ENCODE peak calls at places on chromosome 9, in five cellular contexts. D is fibroblast of lung, A is neural crest cell, W is type B pancreatic cell, C is RWPE1. K is an unnamed sample.

GRCh38 chr9:4832786-4833579 is 40.2 kb downstream of the RCL1 start:
- DNase-seq in D (peak), A (no peak), W (no peak), C (peak), K (no peak)

GRCh38 chr9:137987244-137988030 is 109.9 kb downstream of the CACNA1B start:
- DNase-seq in D (no peak), A (no peak), W (peak), C (peak), K (no peak)

GRCh38 chr9:93451762-93452709 is 551 bp downstream of the FAM120A start:
- DNase-seq in D (peak), A (peak), W (peak), C (no peak), K (no peak)

GRCh38 chr9:69542942-69543704 is 129.0 kb downstream of the APBA1 start:
- DNase-seq in D (no peak), A (peak), W (no peak), C (no peak), K (no peak)

GRCh38 chr9:8571648-8572047 is 772.1 kb upstream of the DMAC1 start:
- DNase-seq in D (no peak), A (no peak), W (no peak), C (no peak), K (no peak)

GRCh38 chr9:83449166-83449565 is 89.0 kb downstream of the FRMD3 start:
- DNase-seq in D (no peak), A (no peak), W (no peak), C (no peak), K (no peak)

GRCh38 chr9:134642385-134643181 is 980 bp downstream of the COL5A1 start:
- DNase-seq in D (peak), A (peak), W (no peak), C (peak), K (peak)

GRCh38 chr9:118596374-118597015 is 772.7 kb downstream of the BRINP1 start:
- DNase-seq in D (no peak), A (no peak), W (no peak), C (no peak), K (no peak)

GRCh38 chr9:134355561-134356278 is 29.5 kb downstream of the RXRA start:
- DNase-seq in D (no peak), A (no peak), W (no peak), C (peak), K (no peak)

GRCh38 chr9:73714294-73714693 is 562.6 kb downstream of the ANXA1 start:
- DNase-seq in D (no peak), A (no peak), W (no peak), C (peak), K (no peak)

GRCh38 chr9:136028760-136029470 is 66.2 kb downstream of the NACC2 start:
- DNase-seq in D (no peak), A (no peak), W (peak), C (no peak), K (peak)

GRCh38 chr9:131704195-131704983 is 35.5 kb downstream of the RAPGEF1 start:
- DNase-seq in D (no peak), A (no peak), W (no peak), C (peak), K (no peak)

GRCh38 chr9:95462419-95463121 is 54.2 kb downstream of the PTCH1 start:
- DNase-seq in D (peak), A (peak), W (peak), C (peak), K (peak)

GRCh38 chr9:136975624-136976023 is 1.7 kb upstream of the PTGDS start:
- DNase-seq in D (no peak), A (no peak), W (no peak), C (no peak), K (no peak)

GRCh38 chr9:24545285-24545684 is 412 bp downstream of the IZUMO3 start:
- DNase-seq in D (no peak), A (no peak), W (no peak), C (no peak), K (no peak)

GRCh38 chr9:130638278-130639118 is 25.9 kb upstream of the PRDM12 start:
- DNase-seq in D (no peak), A (no peak), W (no peak), C (no peak), K (no peak)

GRCh38 chr9:14313378-14313940 is 482 bp downstream of the NFIB start:
- DNase-seq in D (peak), A (peak), W (peak), C (no peak), K (no peak)

GRCh38 chr9:109912082-109912581 is 132.1 kb downstream of the PALM2AKAP2 start:
- DNase-seq in D (peak), A (no peak), W (no peak), C (peak), K (no peak)

GRCh38 chr9:74920944-74921626 is 31.6 kb downstream of the C9orf40 start:
- DNase-seq in D (no peak), A (no peak), W (no peak), C (peak), K (no peak)

GRCh38 chr9:8179381-8180053 is 379.9 kb upstream of the DMAC1 start:
- DNase-seq in D (no peak), A (no peak), W (no peak), C (no peak), K (no peak)

GRCh38 chr9:79116064-79116463 is 455.7 kb upstream of the TLE4 start:
- DNase-seq in D (no peak), A (no peak), W (no peak), C (no peak), K (no peak)

GRCh38 chr9:8282555-8282954 is 483.0 kb upstream of the DMAC1 start:
- DNase-seq in D (no peak), A (no peak), W (no peak), C (no peak), K (no peak)

GRCh38 chr9:83432104-83432627 is 106.0 kb downstream of the FRMD3 start:
- DNase-seq in D (no peak), A (no peak), W (no peak), C (no peak), K (no peak)

GRCh38 chr9:93332317-93332716 is 119.2 kb upstream of the FAM120A start:
- DNase-seq in D (no peak), A (no peak), W (no peak), C (no peak), K (no peak)

GRCh38 chr9:91131433-91131839 is 230.3 kb downstream of the AUH start:
- DNase-seq in D (peak), A (no peak), W (no peak), C (peak), K (no peak)

GRCh38 chr9:81182421-81182820 is 506.9 kb downstream of the TLE1 start:
- DNase-seq in D (peak), A (no peak), W (no peak), C (no peak), K (no peak)

GRCh38 chr9:117485176-117485575 is 70.3 kb upstream of the ASTN2 start:
- DNase-seq in D (no peak), A (no peak), W (no peak), C (peak), K (no peak)

GRCh38 chr9:6007770-6008168 is 7.7 kb downstream of the RANBP6 start:
- DNase-seq in D (peak), A (peak), W (peak), C (peak), K (peak)

GRCh38 chr9:137492464-137493162 is 33.5 kb upstream of the NSMF start:
- DNase-seq in D (no peak), A (no peak), W (no peak), C (peak), K (no peak)

GRCh38 chr9:37126214-37126788 is 5.9 kb downstream of the ZCCHC7 start:
- DNase-seq in D (no peak), A (no peak), W (no peak), C (no peak), K (no peak)

GRCh38 chr9:28758971-28759370 is 1185.7 kb upstream of the C9orf72 start:
- DNase-seq in D (no peak), A (no peak), W (no peak), C (no peak), K (no peak)

GRCh38 chr9:121499427-121500164 is at the start of gene GGTA1:
- DNase-seq in D (peak), A (peak), W (peak), C (peak), K (peak)
- TF ChIP-seq CTCF in D (no peak), A (no peak), W (no peak), C (no peak), K (no peak)

DNA sequence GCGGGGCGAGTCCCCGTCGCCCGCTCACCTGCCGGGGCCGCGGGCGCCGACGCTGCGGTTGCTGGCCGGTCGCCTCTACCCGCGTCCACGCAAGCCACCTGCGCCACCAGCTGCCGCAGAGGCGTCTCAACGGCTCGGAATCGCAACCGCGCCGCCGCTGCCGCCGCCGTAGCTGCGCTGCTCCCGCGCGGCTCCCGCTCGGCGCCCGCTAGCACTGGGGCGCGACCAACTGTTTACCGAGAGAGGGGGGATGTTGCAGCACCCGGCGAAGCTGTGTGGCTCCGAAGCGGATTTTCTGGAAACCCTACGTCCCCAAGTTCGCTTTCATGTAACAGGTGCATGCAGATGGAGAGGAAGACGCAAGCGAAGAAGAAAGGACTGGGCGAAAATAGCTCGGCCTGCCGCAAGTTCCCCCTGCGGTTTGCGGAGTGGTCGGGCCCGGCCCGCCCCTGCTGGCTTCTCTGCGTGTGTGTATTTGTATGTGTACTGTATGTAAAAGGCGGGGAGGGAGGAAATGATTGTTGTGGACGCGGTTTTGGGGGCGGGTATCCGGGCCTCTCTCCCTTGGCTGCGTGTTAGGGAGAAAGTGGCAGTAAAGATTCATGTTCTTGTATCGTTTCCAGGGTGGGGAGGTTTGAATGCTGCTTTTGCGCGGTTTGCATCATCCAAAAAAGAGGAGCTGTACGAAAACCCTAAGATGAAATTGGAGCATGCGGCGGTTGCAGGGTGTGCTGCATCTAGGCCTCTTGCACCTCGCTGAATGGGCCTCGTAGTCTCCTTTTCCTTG is at the start of gene PSIP1:
- DNase-seq in D (peak), A (peak), W (peak), C (peak), K (peak)
- TF ChIP-seq CTCF in D (no peak), A (peak), W (peak), C (no peak), K (no peak)

GRCh38 chr9:123368023-123368422 is 12.0 kb downstream of the CRB2 start:
- DNase-seq in D (no peak), A (no peak), W (no peak), C (no peak), K (no peak)

GRCh38 chr9:123364241-123364824 is 8.3 kb downstream of the CRB2 start:
- DNase-seq in D (peak), A (no peak), W (no peak), C (no peak), K (no peak)

GRCh38 chr9:123362856-123363255 is 6.9 kb downstream of the CRB2 start:
- DNase-seq in D (no peak), A (no peak), W (no peak), C (no peak), K (no peak)

GRCh38 chr9:123365881-123366528 is 10.0 kb downstream of the CRB2 start:
- DNase-seq in D (no peak), A (no peak), W (no peak), C (no peak), K (no peak)

DNA sequence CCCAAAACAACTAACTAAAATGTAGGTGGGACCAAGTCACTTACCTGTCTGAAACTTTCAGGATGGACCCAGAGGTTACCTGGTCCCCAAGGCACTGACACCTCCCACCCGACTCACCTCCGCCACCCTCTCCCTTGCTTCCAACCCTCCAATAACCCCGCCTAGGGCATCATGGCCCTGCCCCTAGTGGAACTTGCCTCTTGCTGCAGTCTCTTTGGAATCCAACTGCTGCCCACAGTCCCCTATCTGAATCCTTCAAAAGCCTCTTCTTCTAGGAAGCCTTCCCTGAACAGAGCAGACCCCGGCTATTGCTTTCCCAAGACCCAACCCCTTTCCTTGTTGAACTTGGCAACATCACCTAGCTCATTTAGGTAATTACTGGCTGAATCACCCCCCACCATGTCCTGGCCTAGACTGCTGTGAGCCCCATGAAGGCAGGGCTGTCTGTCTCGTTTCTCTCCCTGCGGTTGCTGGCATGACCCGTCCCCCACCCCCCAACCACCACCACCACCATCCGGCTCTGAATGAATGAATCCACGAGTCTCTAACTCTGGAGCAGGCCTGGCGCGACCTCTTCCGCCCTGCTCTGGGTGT is 9.4 kb downstream of the CRB2 start:
- DNase-seq in D (no peak), A (no peak), W (no peak), C (no peak), K (no peak)
- TF ChIP-seq CTCF in D (peak), A (peak), W (peak), C (no peak), K (no peak)

GRCh38 chr9:78115073-78115472 is 83.5 kb upstream of the GNAQ start:
- DNase-seq in D (no peak), A (no peak), W (no peak), C (no peak), K (no peak)
- TF ChIP-seq CTCF in D (peak), A (peak), W (peak), C (no peak), K (peak)

DNA sequence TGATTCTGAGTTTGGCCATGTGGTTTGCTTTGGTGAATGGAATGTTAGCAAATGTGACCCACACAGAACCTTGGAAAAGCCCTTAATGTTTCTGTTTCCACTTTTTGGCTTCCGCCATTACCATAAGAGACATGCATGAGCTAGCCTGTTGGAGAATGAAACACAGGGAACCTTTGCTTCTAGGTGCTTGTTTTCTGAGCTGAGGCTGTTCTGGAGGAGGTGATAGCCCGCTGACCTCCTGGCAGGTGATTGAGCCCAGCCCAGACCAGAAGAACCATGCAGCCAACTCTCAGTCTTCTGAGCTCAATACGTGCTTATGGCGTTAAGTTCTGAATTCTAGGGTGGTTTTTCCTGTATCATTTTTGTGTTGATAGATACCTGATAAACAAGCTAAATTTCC is 148.6 kb upstream of the KLF9 start:
- DNase-seq in D (no peak), A (no peak), W (no peak), C (no peak), K (no peak)
- TF ChIP-seq CTCF in D (no peak), A (no peak), W (no peak), C (no peak), K (no peak)